ENCODE peak calls at places on chromosomes 12 and 14, in four cellular contexts. T is H9, Q is PC-9, E is GM23338. K is an unnamed sample.

GRCh38 chr12:95117178-95117599 is 43.8 kb upstream of the NR2C1 start:
- DNase-seq in T (no peak), Q (peak), E (peak), K (peak)

GRCh38 chr14:93160353-93160801 is 24.3 kb downstream of the MOAP1 start:
- DNase-seq in T (peak), Q (no peak), E (peak), K (peak)

GRCh38 chr14:73463411-73463810 is 5.1 kb upstream of the NUMB start:
- DNase-seq in T (no peak), Q (no peak), E (no peak), K (no peak)

GRCh38 chr12:127284021-127284420 is 982.9 kb upstream of the TMEM132C start:
- DNase-seq in T (no peak), Q (no peak), E (no peak), K (no peak)

GRCh38 chr12:94329366-94329765 is 130.3 kb downstream of the CEP83 start:
- DNase-seq in T (no peak), Q (no peak), E (no peak), K (no peak)

GRCh38 chr12:1741154-1741949 is 50.5 kb downstream of the ADIPOR2 start:
- DNase-seq in T (no peak), Q (no peak), E (no peak), K (no peak)

GRCh38 chr12:56143870-56144269 is 8.5 kb upstream of the MYL6B start:
- DNase-seq in T (no peak), Q (no peak), E (no peak), K (no peak)

GRCh38 chr12:100908501-100908900 is 113.9 kb downstream of the ANO4 start:
- DNase-seq in T (no peak), Q (no peak), E (no peak), K (no peak)

GRCh38 chr12:131896811-131897270 is 2.4 kb downstream of the ULK1 start:
- DNase-seq in T (no peak), Q (no peak), E (no peak), K (no peak)

GRCh38 chr14:90109858-90110257 is 48.1 kb downstream of the KCNK13 start:
- DNase-seq in T (peak), Q (no peak), E (peak), K (peak)

GRCh38 chr12:27906658-27907473 is 65.7 kb downstream of the PTHLH start:
- DNase-seq in T (no peak), Q (no peak), E (no peak), K (no peak)

GRCh38 chr14:53306267-53306721 is 153.2 kb upstream of the DDHD1 start:
- DNase-seq in T (peak), Q (peak), E (peak), K (peak)

GRCh38 chr14:23310546-23310945 is 3.9 kb downstream of the BCL2L2 start:
- DNase-seq in T (no peak), Q (no peak), E (no peak), K (no peak)

GRCh38 chr12:49348781-49349180 is 2.1 kb downstream of the DNAJC22 start:
- DNase-seq in T (peak), Q (no peak), E (no peak), K (no peak)

GRCh38 chr12:112979281-112979680 is 962 bp downstream of the OAS2 start:
- DNase-seq in T (no peak), Q (no peak), E (no peak), K (no peak)

GRCh38 chr12:76879710-76880025 is 849 bp upstream of the CSRP2 start:
- DNase-seq in T (no peak), Q (no peak), E (no peak), K (no peak)

GRCh38 chr14:21095430-21096205 is 2.8 kb downstream of the ZNF219 start:
- DNase-seq in T (peak), Q (no peak), E (peak), K (peak)

GRCh38 chr12:60201891-60202290 is 606.1 kb downstream of the SLC16A7 start:
- DNase-seq in T (no peak), Q (no peak), E (no peak), K (no peak)

GRCh38 chr14:73253721-73254120 is 16.4 kb downstream of the PAPLN start:
- DNase-seq in T (no peak), Q (no peak), E (no peak), K (no peak)

GRCh38 chr14:92728781-92729364 is 19.6 kb downstream of the LGMN start:
- DNase-seq in T (no peak), Q (peak), E (no peak), K (peak)

GRCh38 chr12:5276327-5276880 is 155.5 kb upstream of the NTF3 start:
- DNase-seq in T (no peak), Q (no peak), E (no peak), K (peak)

GRCh38 chr12:19066471-19067001 is 63.0 kb upstream of the PLEKHA5 start:
- DNase-seq in T (no peak), Q (no peak), E (no peak), K (peak)

GRCh38 chr12:29728033-29728432 is 55.7 kb downstream of the TMTC1 start:
- DNase-seq in T (no peak), Q (no peak), E (no peak), K (no peak)

GRCh38 chr12:29609431-29610215 is 112.1 kb upstream of the OVCH1 start:
- DNase-seq in T (no peak), Q (no peak), E (no peak), K (peak)

GRCh38 chr12:110647669-110648068 is 33.7 kb downstream of the TCTN1 start:
- DNase-seq in T (no peak), Q (no peak), E (no peak), K (no peak)

GRCh38 chr12:27434673-27435565 is 11.6 kb upstream of the SMCO2 start:
- DNase-seq in T (no peak), Q (peak), E (peak), K (no peak)

GRCh38 chr12:1815108-1815507 is 5.3 kb upstream of the LRTM2 start:
- DNase-seq in T (no peak), Q (no peak), E (no peak), K (no peak)

GRCh38 chr12:55172686-55173085 is 46.5 kb downstream of the OR9K2 start:
- DNase-seq in T (no peak), Q (no peak), E (no peak), K (no peak)

GRCh38 chr12:112266473-112266872 is 115.8 kb downstream of the HECTD4 start:
- DNase-seq in T (no peak), Q (no peak), E (no peak), K (no peak)

GRCh38 chr14:23364164-23364571 is 804 bp downstream of the EFS start:
- DNase-seq in T (peak), Q (no peak), E (peak), K (peak)

GRCh38 chr14:47438650-47439140 is 236.7 kb downstream of the MDGA2 start:
- DNase-seq in T (no peak), Q (no peak), E (peak), K (peak)

GRCh38 chr12:6039894-6040601 is 84.4 kb downstream of the VWF start:
- DNase-seq in T (peak), Q (peak), E (peak), K (peak)

GRCh38 chr12:102504871-102505270 is 24.5 kb upstream of the IGF1 start:
- DNase-seq in T (no peak), Q (no peak), E (no peak), K (no peak)

DNA sequence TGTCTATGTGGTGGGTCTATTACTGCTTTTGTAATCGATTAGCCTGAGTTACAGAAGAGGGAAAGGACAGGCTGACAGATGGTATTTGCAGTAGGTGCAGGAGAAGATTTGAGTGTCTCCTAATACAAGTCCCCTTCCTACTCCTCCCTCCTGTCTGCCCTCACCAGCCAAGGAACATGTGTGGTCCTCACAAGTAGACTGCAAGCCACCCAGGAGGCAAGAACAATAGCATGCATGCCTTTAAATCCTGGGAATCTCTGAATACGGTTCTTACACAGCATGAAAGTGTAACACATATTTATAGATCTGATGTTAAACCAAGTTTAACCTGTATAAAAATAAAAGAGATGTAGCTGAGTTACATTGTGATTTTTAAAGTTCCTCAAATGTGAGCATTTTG is 117.0 kb downstream of the PTCSC3 start:
- DNase-seq in T (no peak), Q (no peak), E (no peak), K (no peak)
- H3K27ac ChIP-seq in T (no peak), Q (no peak), E (no peak), K (no peak)

GRCh38 chr14:100320157-100320856 is 2.8 kb upstream of the SLC25A47 start:
- DNase-seq in T (no peak), Q (no peak), E (no peak), K (no peak)

GRCh38 chr14:100317897-100318808 is 5.0 kb upstream of the SLC25A47 start:
- DNase-seq in T (peak), Q (no peak), E (peak), K (peak)

GRCh38 chr14:100314724-100315123 is 8.4 kb upstream of the SLC25A47 start:
- DNase-seq in T (no peak), Q (no peak), E (no peak), K (no peak)

GRCh38 chr14:100313464-100314230 is 7.4 kb upstream of the SLC25A29 start:
- DNase-seq in T (no peak), Q (no peak), E (no peak), K (no peak)

GRCh38 chr14:100317389-100317788 is 5.8 kb upstream of the SLC25A47 start:
- DNase-seq in T (no peak), Q (no peak), E (no peak), K (no peak)
- H3K27ac ChIP-seq in T (no peak), Q (no peak), E (no peak), K (no peak)

GRCh38 chr14:68143341-68143807 is 323.8 kb downstream of the RAD51B start:
- DNase-seq in T (no peak), Q (no peak), E (no peak), K (no peak)
- H3K27ac ChIP-seq in T (no peak), Q (no peak), E (no peak), K (no peak)

GRCh38 chr14:60165547-60165876 is 314 bp upstream of the DHRS7 start:
- DNase-seq in T (no peak), Q (no peak), E (no peak), K (no peak)
- H3K27ac ChIP-seq in T (no peak), Q (peak), E (no peak), K (no peak)

GRCh38 chr12:89350661-89351488 is 1.4 kb downstream of the DUSP6 start:
- DNase-seq in T (no peak), Q (peak), E (no peak), K (peak)
- H3K27ac ChIP-seq in T (peak), Q (peak), E (peak), K (peak)

DNA sequence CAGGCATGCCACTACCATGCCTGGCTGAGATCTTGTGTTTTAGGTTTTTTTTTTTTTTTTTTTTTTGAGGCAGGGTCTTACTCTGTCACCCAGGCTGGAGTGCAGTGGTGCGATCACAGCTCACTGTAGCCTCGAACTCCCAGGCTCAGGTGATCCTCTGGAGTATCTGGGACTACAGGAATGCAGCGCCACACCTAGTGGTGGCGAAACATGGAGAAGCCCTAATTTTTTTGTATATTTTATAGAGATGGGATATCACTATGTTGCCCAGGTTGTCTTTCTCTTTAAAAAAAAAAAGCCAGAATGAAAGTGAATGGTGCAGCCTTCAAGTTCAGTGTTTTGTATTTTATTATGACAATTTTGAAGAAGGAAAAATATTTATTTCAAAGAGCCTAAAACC is 44.1 kb downstream of the FGD4 start:
- DNase-seq in T (no peak), Q (no peak), E (no peak), K (no peak)
- H3K27ac ChIP-seq in T (no peak), Q (no peak), E (no peak), K (no peak)

GRCh38 chr14:68222726-68223125 is 403.1 kb downstream of the RAD51B start:
- DNase-seq in T (no peak), Q (no peak), E (no peak), K (no peak)
- H3K27ac ChIP-seq in T (no peak), Q (no peak), E (no peak), K (no peak)

GRCh38 chr12:53977596-53978464 is 3.1 kb upstream of the HOTAIR start:
- DNase-seq in T (no peak), Q (no peak), E (no peak), K (no peak)

GRCh38 chr12:53981652-53982565 is 3.0 kb upstream of the HOXC10 start:
- DNase-seq in T (no peak), Q (no peak), E (peak), K (no peak)

GRCh38 chr12:53982616-53983579 is 2.0 kb upstream of the HOXC10 start:
- DNase-seq in T (no peak), Q (no peak), E (no peak), K (no peak)

GRCh38 chr12:53978477-53979356 is 4.0 kb upstream of the HOTAIR start:
- DNase-seq in T (no peak), Q (no peak), E (peak), K (no peak)

DNA sequence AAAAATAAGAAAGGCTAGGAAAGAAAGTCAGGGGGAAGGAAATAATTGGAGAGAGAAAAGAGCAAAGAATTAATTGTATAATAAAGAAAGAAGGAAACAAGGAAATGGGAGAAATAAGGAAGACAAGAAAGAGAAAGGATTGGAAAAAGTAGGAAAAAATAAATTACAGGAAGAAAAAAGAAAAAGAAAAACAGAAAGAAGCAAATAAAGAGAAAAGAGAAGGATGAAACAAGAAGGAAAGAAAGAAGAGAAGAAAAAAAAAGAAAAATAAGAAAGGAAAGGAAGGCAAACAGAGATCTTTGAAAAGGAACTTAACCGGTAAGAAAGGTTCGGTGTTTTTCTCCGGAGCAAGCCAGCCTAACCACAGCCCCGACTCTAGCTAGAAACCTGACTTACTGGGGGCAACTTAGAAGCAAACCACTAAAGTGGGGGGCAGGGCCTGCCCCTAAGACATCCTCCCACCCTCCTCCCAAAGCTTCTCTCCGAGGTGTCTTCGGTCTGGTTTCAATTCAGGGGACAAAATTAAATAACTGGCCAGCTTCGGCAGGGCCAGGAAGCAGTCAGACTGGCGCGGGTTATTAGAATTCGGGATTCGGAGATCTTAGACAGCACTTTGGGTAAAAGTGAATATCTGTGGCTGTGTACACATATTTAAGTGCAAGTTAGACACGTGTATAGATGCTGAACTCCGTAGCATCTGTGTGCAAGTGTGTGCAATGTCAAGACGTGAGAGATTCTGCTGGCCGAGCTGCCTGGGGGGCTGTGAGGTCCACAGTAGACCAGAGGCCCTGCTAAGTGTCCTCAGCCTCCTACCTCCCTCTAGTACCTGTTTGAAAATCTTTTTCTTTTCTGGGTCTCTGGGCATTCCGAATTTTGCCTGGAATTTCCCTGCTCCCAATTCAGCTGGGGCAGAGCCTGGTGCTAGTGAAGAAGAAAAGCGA is 4.2 kb upstream of the HOXC10 start:
- DNase-seq in T (no peak), Q (no peak), E (no peak), K (no peak)
- H3K27ac ChIP-seq in T (no peak), Q (no peak), E (no peak), K (no peak)

GRCh38 chr14:79820866-79821535 is 390.3 kb downstream of the DIO2 start:
- DNase-seq in T (no peak), Q (no peak), E (no peak), K (peak)

GRCh38 chr14:79822034-79822433 is 389.3 kb downstream of the DIO2 start:
- DNase-seq in T (no peak), Q (no peak), E (no peak), K (no peak)

GRCh38 chr14:79825046-79825521 is 386.2 kb downstream of the DIO2 start:
- DNase-seq in T (no peak), Q (no peak), E (no peak), K (peak)
- H3K27ac ChIP-seq in T (no peak), Q (no peak), E (no peak), K (no peak)

K was measured in mesendoderm.